ENCODE peak calls at places on chromosomes 13 and 19, in nine cellular contexts. C is cardiac fibroblast; M is fibroblast of pulmonary artery; O is AG20443; V is mucosa of descending colon; B is NCI-H1105 treated with DMSO at 0.1 percent for 48 hours; H is NCI-H146; R is activated T-cell treated with anti-CD3 and anti-CD28 coated beads, Interleukin-2, amount 50 U/mL, for 72 hours; S is NCI-H1694. F is an unnamed sample.

GRCh38 chr13:84686973-84687372 is 804.7 kb upstream of the SLITRK1 start:
- DNase-seq in H (no peak), O (no peak), S (no peak), C (no peak), M (no peak), V (no peak), B (no peak), R (no peak), F (no peak)

GRCh38 chr13:66675620-66676019 is 554.5 kb downstream of the PCDH9 start:
- DNase-seq in B (no peak), M (peak), R (no peak), O (no peak), V (no peak), H (no peak), S (no peak), C (peak), F (no peak)

GRCh38 chr13:73064991-73065390 is 6.2 kb downstream of the KLF5 start:
- DNase-seq in S (no peak), C (peak), B (no peak), V (no peak), H (peak), R (no peak), O (no peak), M (no peak), F (no peak)

GRCh38 chr13:41680900-41681299 is 223.6 kb downstream of the RGCC start:
- DNase-seq in M (no peak), H (peak), V (no peak), S (no peak), R (no peak), O (no peak), B (no peak), C (no peak), F (no peak)

GRCh38 chr19:30146346-30146745 is 204.3 kb downstream of the URI1 start:
- DNase-seq in C (no peak), V (no peak), R (no peak), S (no peak), O (no peak), M (no peak), H (no peak), B (no peak), F (no peak)

GRCh38 chr19:16216744-16217670 is 19.3 kb downstream of the AP1M1 start:
- DNase-seq in M (no peak), H (no peak), S (peak), V (no peak), R (no peak), C (no peak), B (no peak), O (no peak), F (no peak)

GRCh38 chr19:2015611-2015950 is at the start of gene BTBD2:
- DNase-seq in V (no peak), H (peak), O (peak), S (no peak), M (peak), C (peak), B (peak), R (peak), F (peak)

GRCh38 chr19:44050740-44051653 is 839 bp upstream of the ZNF223 start:
- DNase-seq in S (no peak), B (peak), R (peak), C (no peak), H (peak), O (no peak), V (peak), M (peak), F (peak)

GRCh38 chr19:46863818-46864629 is 3.2 kb downstream of the ARHGAP35 start:
- DNase-seq in R (no peak), C (peak), S (no peak), O (peak), B (no peak), H (no peak), M (peak), V (no peak), F (no peak)

GRCh38 chr19:5086725-5087439 is 118.0 kb downstream of the KDM4B start:
- DNase-seq in M (no peak), B (peak), V (no peak), O (no peak), R (no peak), S (no peak), C (no peak), H (no peak), F (no peak)

GRCh38 chr19:17865364-17866311 is 5.9 kb downstream of the RPL18A start:
- DNase-seq in H (no peak), V (peak), S (no peak), R (no peak), M (no peak), B (no peak), C (no peak), O (no peak), F (peak)

GRCh38 chr19:4622695-4623421 is 16.5 kb upstream of the TNFAIP8L1 start:
- DNase-seq in C (no peak), M (no peak), B (no peak), H (no peak), S (no peak), V (no peak), O (no peak), R (no peak), F (no peak)

GRCh38 chr13:47454986-47455385 is 546.1 kb downstream of the SUCLA2 start:
- DNase-seq in B (no peak), C (peak), V (no peak), O (peak), H (no peak), S (no peak), M (peak), R (no peak), F (no peak)

GRCh38 chr19:42274065-42274682 is 5.1 kb downstream of the CIC start:
- DNase-seq in S (no peak), O (no peak), H (no peak), B (no peak), C (no peak), M (no peak), R (no peak), V (no peak), F (no peak)

GRCh38 chr13:44386932-44387556 is 13.4 kb downstream of the SERP2 start:
- DNase-seq in V (no peak), H (no peak), M (no peak), R (no peak), C (no peak), B (no peak), O (no peak), S (no peak), F (no peak)

GRCh38 chr19:5795382-5795919 is 4.5 kb upstream of the DUS3L start:
- DNase-seq in R (no peak), O (no peak), M (no peak), S (no peak), B (no peak), C (no peak), H (no peak), V (no peak), F (no peak)

GRCh38 chr13:73598021-73598712 is 536.0 kb downstream of the KLF12 start:
- DNase-seq in R (no peak), V (no peak), H (no peak), C (peak), B (no peak), O (no peak), S (no peak), M (peak), F (no peak)

GRCh38 chr19:55041627-55042343 is 3.7 kb upstream of the GP6 start:
- DNase-seq in H (no peak), R (peak), M (no peak), S (no peak), V (peak), B (no peak), O (no peak), C (no peak), F (peak)

GRCh38 chr13:20964904-20965303 is 62.4 kb upstream of the XPO4 start:
- DNase-seq in V (no peak), B (no peak), O (no peak), C (no peak), R (no peak), S (no peak), M (no peak), H (no peak), F (no peak)

GRCh38 chr19:48403606-48404005 is 10.1 kb downstream of the GRIN2D start:
- DNase-seq in C (peak), O (peak), B (no peak), M (peak), S (peak), V (no peak), H (peak), R (peak), F (peak)

GRCh38 chr19:55447421-55448174 is 4.5 kb upstream of the SHISA7 start:
- DNase-seq in R (no peak), B (peak), S (peak), C (peak), H (peak), M (peak), V (no peak), O (peak), F (no peak)